ENCODE peak calls at places on chromosomes 12 and 14, in nine cellular contexts. P is left ventricle myocardium superior; D is ureter; J is NCI-H187; F is HTR-8/SVneo; O is activated naive CD8-positive, alpha-beta T cell treated with anti-CD3 and anti-CD28 coated beads for 36 hours; M is activated CD8-positive, alpha-beta memory T cell treated with anti-CD3 and anti-CD28 coated beads for 24 hours; Y is ovary; S is activated T-cell treated with anti-CD3 and anti-CD28 coated beads, Interleukin-2, amount 50 U/mL, for 1 hour. T is an unnamed sample.

GRCh38 chr14:98682031-98682430 is 590.0 kb downstream of the BCL11B start:
- DNase-seq in P (no peak), D (no peak), J (no peak), F (no peak), O (no peak), M (no peak), Y (no peak), S (no peak), T (no peak)

GRCh38 chr12:3311027-3311402 is 180.0 kb upstream of the PRMT8 start:
- DNase-seq in P (no peak), D (peak), J (no peak), F (no peak), O (no peak), M (no peak), Y (no peak), S (no peak), T (no peak)

GRCh38 chr12:99277988-99278387 is 369.6 kb upstream of the GARIN6 start:
- DNase-seq in P (no peak), D (no peak), J (no peak), F (no peak), O (no peak), M (no peak), Y (no peak), S (no peak), T (no peak)

GRCh38 chr12:10130042-10130441 is at the start of gene CLEC7A:
- DNase-seq in P (no peak), D (no peak), J (no peak), F (no peak), O (no peak), M (no peak), Y (no peak), S (no peak), T (no peak)

GRCh38 chr12:69726922-69727321 is 11.7 kb upstream of the RAB3IP start:
- DNase-seq in P (no peak), D (no peak), J (no peak), F (no peak), O (no peak), M (no peak), Y (no peak), S (no peak), T (no peak)

GRCh38 chr14:75479770-75480600 is 42.3 kb upstream of the BATF start:
- DNase-seq in P (no peak), D (no peak), J (no peak), F (no peak), O (no peak), M (peak), Y (no peak), S (no peak), T (no peak)

GRCh38 chr14:68583527-68584275 is 209.2 kb downstream of the ZFP36L1 start:
- DNase-seq in P (no peak), D (no peak), J (no peak), F (no peak), O (no peak), M (no peak), Y (no peak), S (no peak), T (peak)

GRCh38 chr14:90871605-90872233 is 55.5 kb upstream of the TTC7B start:
- DNase-seq in P (no peak), D (no peak), J (no peak), F (peak), O (no peak), M (no peak), Y (no peak), S (no peak), T (peak)

GRCh38 chr12:27176765-27177164 is 67.3 kb upstream of the STK38L start:
- DNase-seq in P (no peak), D (no peak), J (no peak), F (no peak), O (no peak), M (no peak), Y (no peak), S (no peak), T (no peak)

GRCh38 chr12:49503674-49504180 is 35.1 kb upstream of the KCNH3 start:
- DNase-seq in P (no peak), D (no peak), J (no peak), F (peak), O (no peak), M (no peak), Y (no peak), S (no peak), T (peak)

GRCh38 chr14:23095196-23096108 is at the start of gene C14orf119:
- DNase-seq in P (peak), D (peak), J (no peak), F (peak), O (peak), M (peak), Y (peak), S (peak), T (peak)

GRCh38 chr12:128914908-128915563 is 61.8 kb downstream of the GLT1D1 start:
- DNase-seq in P (no peak), D (no peak), J (no peak), F (no peak), O (peak), M (peak), Y (no peak), S (no peak), T (no peak)

GRCh38 chr12:57545809-57546437 is 1.1 kb downstream of the DCTN2 start:
- DNase-seq in P (no peak), D (no peak), J (no peak), F (no peak), O (no peak), M (no peak), Y (no peak), S (no peak), T (no peak)

GRCh38 chr14:68792022-68792829 is 641 bp downstream of the ZFP36L1 start:
- DNase-seq in P (no peak), D (no peak), J (no peak), F (no peak), O (no peak), M (no peak), Y (peak), S (peak), T (no peak)

GRCh38 chr14:30873308-30874119 is 845 bp upstream of the COCH start:
- DNase-seq in P (no peak), D (no peak), J (no peak), F (no peak), O (no peak), M (no peak), Y (no peak), S (no peak), T (no peak)

GRCh38 chr12:127083028-127083949 is 1183.7 kb upstream of the TMEM132C start:
- DNase-seq in P (no peak), D (no peak), J (peak), F (peak), O (peak), M (no peak), Y (no peak), S (no peak), T (no peak)

GRCh38 chr12:24668563-24668962 is 280.3 kb downstream of the BCAT1 start:
- DNase-seq in P (no peak), D (no peak), J (no peak), F (no peak), O (no peak), M (no peak), Y (no peak), S (no peak), T (no peak)

GRCh38 chr12:64736771-64737170 is 22.4 kb downstream of the GNS start:
- DNase-seq in P (no peak), D (no peak), J (no peak), F (no peak), O (no peak), M (no peak), Y (no peak), S (no peak), T (no peak)

GRCh38 chr14:90671382-90671781 is 144.8 kb downstream of the TTC7B start:
- DNase-seq in P (no peak), D (no peak), J (no peak), F (no peak), O (no peak), M (no peak), Y (no peak), S (no peak), T (no peak)

GRCh38 chr12:106889950-106890626 is 65.6 kb upstream of the TMEM263 start:
- DNase-seq in P (no peak), D (no peak), J (no peak), F (no peak), O (no peak), M (no peak), Y (no peak), S (no peak), T (no peak)

GRCh38 chr12:84862190-84862589 is 50.4 kb downstream of the SLC6A15 start:
- DNase-seq in P (no peak), D (no peak), J (no peak), F (no peak), O (no peak), M (no peak), Y (no peak), S (no peak), T (no peak)

GRCh38 chr12:121711925-121712461 is 559 bp upstream of the TMEM120B start:
- DNase-seq in P (peak), D (no peak), J (no peak), F (peak), O (no peak), M (no peak), Y (no peak), S (no peak), T (no peak)

GRCh38 chr12:68293347-68293746 is 38.8 kb downstream of the MDM1 start:
- DNase-seq in P (no peak), D (no peak), J (no peak), F (no peak), O (no peak), M (no peak), Y (no peak), S (no peak), T (no peak)

GRCh38 chr12:121989266-121989950 is 32.3 kb upstream of the BCL7A start:
- DNase-seq in P (no peak), D (no peak), J (no peak), F (no peak), O (no peak), M (no peak), Y (no peak), S (no peak), T (no peak)

GRCh38 chr12:13173537-13173936 is 23.0 kb upstream of the EMP1 start:
- DNase-seq in P (peak), D (peak), J (no peak), F (no peak), O (peak), M (no peak), Y (no peak), S (no peak), T (peak)

GRCh38 chr12:33129500-33129899 is 232.9 kb upstream of the PKP2 start:
- DNase-seq in P (no peak), D (no peak), J (no peak), F (no peak), O (no peak), M (no peak), Y (no peak), S (no peak), T (no peak)

GRCh38 chr14:65962952-65963351 is 523.2 kb upstream of the CCDC196 start:
- DNase-seq in P (no peak), D (no peak), J (no peak), F (no peak), O (no peak), M (no peak), Y (no peak), S (no peak), T (no peak)

GRCh38 chr12:117096643-117097042 is 2.6 kb downstream of the TESC start:
- DNase-seq in P (no peak), D (no peak), J (no peak), F (no peak), O (no peak), M (no peak), Y (no peak), S (no peak), T (no peak)

GRCh38 chr12:49647280-49647679 is 23.9 kb downstream of the PRPF40B start:
- DNase-seq in P (no peak), D (no peak), J (no peak), F (no peak), O (no peak), M (no peak), Y (no peak), S (no peak), T (no peak)

GRCh38 chr12:132153501-132154340 is 9.5 kb downstream of the NOC4L start:
- DNase-seq in P (peak), D (no peak), J (peak), F (peak), O (peak), M (peak), Y (peak), S (peak), T (peak)

GRCh38 chr12:1579626-1580025 is 14.8 kb downstream of the FBXL14 start:
- DNase-seq in P (no peak), D (no peak), J (no peak), F (no peak), O (no peak), M (no peak), Y (no peak), S (no peak), T (no peak)

GRCh38 chr14:28751467-28752058 is 15.0 kb upstream of the FOXG1 start:
- DNase-seq in P (no peak), D (no peak), J (peak), F (peak), O (no peak), M (no peak), Y (no peak), S (no peak), T (peak)

GRCh38 chr14:99124482-99125104 is 147.4 kb downstream of the BCL11B start:
- DNase-seq in P (no peak), D (peak), J (no peak), F (no peak), O (no peak), M (peak), Y (no peak), S (no peak), T (no peak)

GRCh38 chr14:26849514-26849913 is 251.7 kb upstream of the NOVA1 start:
- DNase-seq in P (no peak), D (no peak), J (no peak), F (no peak), O (no peak), M (no peak), Y (no peak), S (no peak), T (no peak)

GRCh38 chr12:120439646-120440247 is 1.8 kb downstream of the COX6A1 start:
- DNase-seq in P (no peak), D (peak), J (peak), F (peak), O (peak), M (peak), Y (peak), S (peak), T (no peak)